ENCODE peak calls at places on chromosomes 11 and 22, in seven cellular contexts. E, P, B, C, F, Z and M are unnamed samples.

GRCh38 chr11:65498977-65499712 is at the start of gene MALAT1:
- DNase-seq in E (peak; percentile 81), P (peak; percentile 99), B (peak; percentile 95), C (peak; percentile 96), F (peak; percentile 99), Z (peak; percentile 97), M (peak; percentile 97)

GRCh38 chr11:61133956-61134662 is 27.1 kb downstream of the VPS37C start:
- DNase-seq in E (no peak), P (no peak), B (no peak), C (no peak), F (no peak), Z (no peak), M (no peak)

GRCh38 chr11:46249103-46249942 is 28.1 kb upstream of the CREB3L1 start:
- DNase-seq in E (no peak), P (peak; percentile 44), B (no peak), C (no peak), F (peak; percentile 93), Z (no peak), M (no peak)

GRCh38 chr11:35662061-35662648 is 420 bp upstream of the TRIM44 start:
- DNase-seq in E (no peak), P (no peak), B (no peak), C (peak; percentile 6), F (peak; percentile 11), Z (no peak), M (no peak)

GRCh38 chr11:10489444-10489785 is 34.4 kb downstream of the AMPD3 start:
- DNase-seq in E (no peak), P (no peak), B (peak; percentile 78), C (no peak), F (no peak), Z (no peak), M (no peak)

GRCh38 chr22:39717099-39717498 is 146.5 kb downstream of the CACNA1I start:
- DNase-seq in E (no peak), P (no peak), B (peak; percentile 3), C (no peak), F (no peak), Z (no peak), M (no peak)

GRCh38 chr11:116173946-116174911 is 598.6 kb downstream of the BUD13 start:
- DNase-seq in E (no peak), P (no peak), B (no peak), C (no peak), F (no peak), Z (peak; percentile 75), M (no peak)

GRCh38 chr11:64500176-64501013 is 90.6 kb upstream of the SLC22A12 start:
- DNase-seq in E (peak; percentile 20), P (no peak), B (no peak), C (no peak), F (no peak), Z (no peak), M (no peak)

GRCh38 chr11:489610-490185 is 17.3 kb downstream of the RNH1 start:
- DNase-seq in E (no peak), P (no peak), B (peak; percentile 44), C (no peak), F (no peak), Z (no peak), M (no peak)

GRCh38 chr22:44704159-44705021 is 2.4 kb downstream of the PRR5 start:
- DNase-seq in E (peak; percentile 7), P (no peak), B (no peak), C (no peak), F (no peak), Z (no peak), M (no peak)

GRCh38 chr22:33798401-33798800 is 121.9 kb downstream of the LARGE1 start:
- DNase-seq in E (no peak), P (no peak), B (no peak), C (no peak), F (no peak), Z (no peak), M (no peak)

DNA sequence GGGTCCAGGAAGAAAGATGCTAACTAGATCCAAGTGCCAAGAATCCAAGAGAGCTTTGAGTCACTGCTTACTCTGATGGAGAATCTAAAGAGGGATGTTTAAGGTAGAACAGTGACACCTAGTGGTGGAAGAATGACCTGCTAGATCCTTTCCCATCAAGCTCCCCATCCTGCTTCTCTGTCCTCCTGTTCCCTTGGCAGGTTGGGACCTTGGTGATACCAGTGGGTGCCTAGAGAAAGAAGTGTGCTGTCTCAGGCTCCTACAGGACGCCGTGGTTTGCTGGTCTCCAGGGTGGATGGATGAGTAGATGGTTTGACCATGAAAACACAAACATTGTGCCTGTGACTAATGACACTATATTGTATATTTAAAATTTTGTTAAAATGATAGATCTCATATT is 383.7 kb downstream of the TMEM135 start:
- DNase-seq in E (peak; percentile 44), P (peak; percentile 76), B (no peak), C (peak; percentile 69), F (peak; percentile 94), Z (peak; percentile 79), M (no peak)
- TF ChIP-seq CTCF in E (peak; percentile 83), P (peak; percentile 67), B (peak; percentile 39), C (peak; percentile 62), F (peak; percentile 79), Z (peak; percentile 78), M (peak; percentile 84)

GRCh38 chr11:43576834-43577521 is 103.6 kb upstream of the HSD17B12 start:
- DNase-seq in E (peak; percentile 45), P (peak; percentile 27), B (no peak), C (no peak), F (peak; percentile 60), Z (peak; percentile 93), M (no peak)
- TF ChIP-seq CTCF in E (peak; percentile 15), P (peak; percentile 15), B (no peak), C (peak; percentile 26), F (peak; percentile 67), Z (peak; percentile 47), M (no peak)

GRCh38 chr11:95145430-95146063 is 55.9 kb downstream of the ENDOD1 start:
- DNase-seq in E (no peak), P (no peak), B (no peak), C (no peak), F (no peak), Z (no peak), M (no peak)
- TF ChIP-seq CTCF in E (no peak), P (no peak), B (no peak), C (no peak), F (no peak), Z (no peak), M (no peak)

GRCh38 chr11:77776455-77776854 is 44.1 kb downstream of the RSF1 start:
- DNase-seq in E (no peak), P (peak; percentile 27), B (no peak), C (no peak), F (peak; percentile 40), Z (no peak), M (no peak)
- TF ChIP-seq CTCF in E (peak; percentile 39), P (peak; percentile 25), B (no peak), C (peak; percentile 31), F (no peak), Z (peak; percentile 25), M (peak; percentile 53)

DNA sequence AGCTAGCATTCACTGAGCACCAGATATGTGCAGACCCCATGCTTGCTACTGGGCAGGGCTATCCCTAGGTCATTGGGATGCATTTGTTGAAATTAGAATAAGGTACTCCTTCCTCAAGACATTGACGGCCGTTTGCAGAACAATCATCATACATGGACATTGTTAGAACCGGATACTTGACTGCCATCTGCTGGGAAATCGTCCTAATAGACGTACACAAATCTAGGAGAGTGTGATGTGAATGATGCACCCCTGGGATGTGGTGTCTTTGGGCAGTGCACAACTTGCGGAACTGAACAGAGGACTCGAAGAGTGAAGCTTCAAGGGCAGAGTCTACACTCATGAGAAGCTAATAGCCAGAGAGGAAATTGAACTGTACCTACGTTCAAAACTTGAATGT is 35.9 kb downstream of the MYO18B start:
- DNase-seq in E (peak; percentile 67), P (peak; percentile 60), B (no peak), C (peak; percentile 25), F (peak; percentile 76), Z (peak; percentile 45), M (no peak)
- TF ChIP-seq CTCF in E (peak; percentile 63), P (no peak), B (no peak), C (peak; percentile 17), F (peak; percentile 62), Z (peak; percentile 43), M (no peak)